ENCODE peak calls at places on chromosomes 16 and 17, in seven cellular contexts. H is keratinocyte, R is sigmoid colon, V is Peyer's patch, G is endodermal cell, J is thoracic aorta, I is tibial artery. N is an unnamed sample. For H3K4me1, the result is how much of the 10 kb centered on the place peaks cover.

GRCh38 chr17:33964344-33964979 is 290.6 kb upstream of the CCL2 start:
- DNase-seq in H (no peak), V (peak), G (peak), J (no peak), R (no peak), I (no peak), N (no peak)

GRCh38 chr16:75566889-75567255 is 693 bp downstream of the GABARAPL2 start:
- DNase-seq in R (no peak), G (peak), I (no peak), V (no peak), H (no peak), J (no peak), N (no peak)

GRCh38 chr17:70394430-70394829 is 225.1 kb downstream of the KCNJ2 start:
- DNase-seq in H (no peak), I (no peak), R (no peak), G (no peak), V (no peak), J (no peak), N (no peak)

GRCh38 chr17:59842901-59843652 is 49.7 kb downstream of the TUBD1 start:
- DNase-seq in R (peak), H (peak), G (peak), V (no peak), I (no peak), J (no peak), N (no peak)

GRCh38 chr17:10605221-10605783 is 51.8 kb downstream of the MYH3 start:
- DNase-seq in G (no peak), V (no peak), H (no peak), R (no peak), J (no peak), I (no peak), N (no peak)

GRCh38 chr17:1929896-1930750 is 95.0 kb downstream of the RTN4RL1 start:
- DNase-seq in I (no peak), V (no peak), J (no peak), R (no peak), G (no peak), H (no peak), N (no peak)

GRCh38 chr17:82188001-82188961 is 24.4 kb downstream of the CCDC57 start:
- DNase-seq in J (no peak), R (no peak), V (no peak), I (no peak), G (no peak), H (no peak), N (no peak)

GRCh38 chr16:1019234-1019933 is 37.8 kb downstream of the SOX8 start:
- DNase-seq in I (no peak), G (no peak), V (no peak), R (no peak), H (no peak), J (no peak), N (no peak)

GRCh38 chr17:70661342-70662222 is 492.2 kb downstream of the KCNJ2 start:
- DNase-seq in R (no peak), G (no peak), J (no peak), V (no peak), I (no peak), H (no peak), N (no peak)

GRCh38 chr16:27221576-27222498 is 18.5 kb downstream of the KDM8 start:
- DNase-seq in J (no peak), H (no peak), I (peak), V (no peak), G (no peak), R (no peak), N (no peak)

GRCh38 chr17:31583795-31584340 is 192.4 kb downstream of the RAB11FIP4 start:
- DNase-seq in J (no peak), R (no peak), G (no peak), V (no peak), H (no peak), I (no peak), N (no peak)

GRCh38 chr16:29729116-29729521 is 16.7 kb downstream of the C16orf54 start:
- DNase-seq in R (no peak), V (no peak), G (peak), H (peak), I (no peak), J (no peak), N (no peak)

GRCh38 chr16:87160218-87160617 is 157.0 kb downstream of the C16orf95 start:
- DNase-seq in R (no peak), G (no peak), H (no peak), J (no peak), I (no peak), V (no peak), N (no peak)

GRCh38 chr17:32943206-32943605 is 15.3 kb downstream of the TMEM98 start:
- DNase-seq in J (no peak), V (no peak), H (no peak), I (no peak), R (no peak), G (peak), N (no peak)

GRCh38 chr17:38701504-38702165 is 3.4 kb upstream of the MLLT6 start:
- DNase-seq in R (no peak), H (no peak), G (no peak), J (no peak), I (no peak), V (peak), N (peak)

GRCh38 chr17:77217566-77217965 is 76.8 kb downstream of the SEC14L1 start:
- DNase-seq in R (no peak), I (no peak), V (no peak), J (no peak), H (no peak), G (no peak), N (no peak)

GRCh38 chr17:45964634-45965033 is 34.4 kb upstream of the STH start:
- DNase-seq in G (no peak), R (no peak), J (no peak), H (no peak), V (no peak), I (no peak), N (no peak)

GRCh38 chr16:87305505-87306391 is 11.4 kb downstream of the C16orf95 start:
- DNase-seq in I (no peak), G (peak), V (no peak), H (no peak), R (no peak), J (no peak), N (no peak)

GRCh38 chr17:35795007-35795870 is at the start of gene MMP28:
- DNase-seq in V (no peak), G (peak), I (no peak), J (no peak), R (no peak), H (no peak), N (peak)

GRCh38 chr17:78263063-78263735 is 31.8 kb downstream of the TMEM235 start:
- DNase-seq in G (peak), I (no peak), V (peak), J (no peak), R (no peak), H (no peak), N (peak)

GRCh38 chr16:5979905-5980550 is 882.4 kb upstream of the EEF2KMT start:
- DNase-seq in R (no peak), G (peak), H (no peak), I (no peak), V (no peak), J (no peak), N (no peak)

GRCh38 chr16:68000450-68000849 is 1.2 kb upstream of the DPEP2 start:
- DNase-seq in G (no peak), H (no peak), V (peak), I (no peak), J (no peak), R (no peak), N (no peak)

GRCh38 chr16:61370564-61370963 is 665.7 kb downstream of the CDH8 start:
- DNase-seq in V (no peak), I (no peak), H (no peak), G (no peak), J (no peak), R (no peak), N (no peak)

GRCh38 chr16:66924527-66925321 is 611 bp downstream of the RRAD start:
- DNase-seq in G (peak), I (no peak), R (no peak), J (no peak), H (no peak), V (no peak), N (peak)

GRCh38 chr17:72185571-72185970 is 64.8 kb downstream of the SOX9 start:
- DNase-seq in V (no peak), J (no peak), I (no peak), R (no peak), H (no peak), G (no peak), N (no peak)

GRCh38 chr17:60641126-60641525 is 36.5 kb upstream of the BCAS3 start:
- DNase-seq in I (no peak), H (no peak), J (no peak), V (no peak), G (no peak), R (no peak), N (no peak)

GRCh38 chr16:57863434-57864160 is 61.3 kb upstream of the KIFC3 start:
- DNase-seq in J (peak), H (no peak), I (peak), R (peak), G (peak), V (no peak), N (no peak)

GRCh38 chr16:88387941-88388627 is 5.3 kb downstream of the ZNF469 start:
- DNase-seq in R (no peak), G (no peak), V (no peak), J (no peak), I (no peak), H (peak), N (no peak)

GRCh38 chr17:37089998-37090397 is 141.2 kb downstream of the AATF start:
- DNase-seq in G (no peak), I (no peak), R (no peak), J (no peak), H (no peak), V (peak), N (peak)

GRCh38 chr16:2701272-2701671 is 18.8 kb downstream of the PRSS27 start:
- DNase-seq in I (no peak), J (no peak), R (no peak), G (no peak), V (no peak), H (no peak), N (no peak)

GRCh38 chr16:30902070-30902972 is 5.9 kb downstream of the CTF1 start:
- DNase-seq in R (peak), H (no peak), J (no peak), G (peak), I (peak), V (peak), N (peak)

GRCh38 chr17:59561042-59561441 is 4.4 kb upstream of the DHX40 start:
- DNase-seq in J (no peak), H (no peak), I (no peak), V (no peak), G (peak), R (no peak), N (no peak)

GRCh38 chr17:13253746-13254410 is 236.1 kb upstream of the ELAC2 start:
- DNase-seq in G (no peak), I (no peak), V (no peak), J (no peak), R (no peak), H (no peak), N (no peak)

GRCh38 chr17:62617894-62618472 is 9.5 kb upstream of the MRC2 start:
- DNase-seq in V (no peak), J (no peak), H (no peak), G (peak), I (no peak), R (no peak), N (no peak)

GRCh38 chr17:45374501-45374900 is 57.7 kb upstream of the MAP3K14 start:
- DNase-seq in H (no peak), R (no peak), G (peak), I (no peak), V (no peak), J (no peak), N (no peak)

GRCh38 chr16:74577882-74578366 is 29.0 kb downstream of the GLG1 start:
- DNase-seq in R (no peak), I (no peak), G (no peak), V (no peak), J (no peak), H (no peak), N (no peak)

GRCh38 chr16:15396948-15397594 is 1.5 kb downstream of the MPV17L start:
- DNase-seq in V (no peak), J (no peak), I (no peak), R (no peak), G (no peak), H (no peak), N (no peak)

GRCh38 chr17:7260601-7261376 is 1.5 kb downstream of the CLDN7 start:
- DNase-seq in V (peak), I (no peak), J (no peak), H (no peak), R (no peak), G (peak), N (no peak)

GRCh38 chr17:78900816-78901215 is 2.2 kb downstream of the CEP295NL start:
- DNase-seq in H (no peak), G (no peak), I (no peak), J (no peak), V (no peak), R (no peak), N (no peak)

GRCh38 chr16:76294691-76295214 is 17.6 kb downstream of the CNTNAP4 start:
- DNase-seq in V (no peak), H (no peak), J (no peak), R (no peak), I (no peak), G (no peak), N (no peak)

DNA sequence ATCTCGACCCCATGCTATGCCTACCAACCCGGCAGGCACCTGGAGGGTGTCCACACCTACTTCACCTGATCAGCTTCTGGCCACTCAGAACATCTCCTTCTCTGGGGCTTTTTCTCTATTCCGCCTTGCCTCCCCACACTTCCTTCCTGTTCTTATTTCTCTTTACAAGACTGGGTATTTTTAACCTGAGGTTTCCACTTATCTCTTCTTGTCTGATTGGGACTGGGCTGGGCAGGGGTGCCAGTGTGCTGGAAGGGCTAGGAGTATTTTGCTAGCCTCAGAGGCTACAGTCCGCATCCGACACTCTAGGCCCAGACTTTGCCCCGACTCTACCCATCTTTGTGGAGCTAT is 26.2 kb upstream of the ZNF652 start:
- DNase-seq in J (no peak), R (no peak), G (no peak), H (no peak), I (no peak), V (peak), N (peak)
- H3K4me1 ChIP-seq in J (under half), R (under half), G (under half), H (under half), I (under half), V (under half), N (under half)

GRCh38 chr17:18977021-18977420 is 25.1 kb downstream of the SLC5A10 start:
- DNase-seq in J (no peak), V (no peak), H (no peak), R (no peak), G (no peak), I (no peak), N (no peak)
- H3K4me3 ChIP-seq in J (no peak), V (no peak), H (no peak), R (no peak), G (no peak), I (no peak), N (no peak)

DNA sequence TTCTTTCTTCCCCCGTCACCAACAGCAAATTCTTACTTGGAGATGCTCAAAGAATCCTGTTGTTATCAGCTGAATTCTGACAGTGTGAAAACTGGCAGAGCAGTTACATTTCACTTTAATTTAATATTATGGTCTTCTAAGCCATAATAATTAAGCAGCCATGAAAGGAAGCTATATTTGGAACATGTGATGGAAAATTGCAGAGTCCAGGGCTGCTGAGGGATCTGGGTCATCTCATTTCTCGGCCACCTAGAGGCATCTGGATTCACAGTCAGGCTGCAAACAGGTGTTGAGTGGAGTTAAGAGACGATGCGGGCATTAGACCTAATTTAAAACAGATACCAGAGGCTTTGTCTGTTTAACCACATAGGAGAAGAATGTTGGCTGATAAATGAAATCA is 38.4 kb downstream of the CHD9NB start:
- DNase-seq in I (no peak), R (no peak), V (no peak), H (no peak), G (no peak), J (no peak), N (no peak)
- TF ChIP-seq CTCF in I (no peak), R (no peak), V (no peak), H (no peak), G (peak), J (no peak), N (no peak)

GRCh38 chr17:74474043-74474792 is 7.8 kb downstream of the CD300A start:
- DNase-seq in I (no peak), H (no peak), R (no peak), J (no peak), V (peak), G (no peak), N (no peak)
- H3K4me1 ChIP-seq in I (under half), H (under half), R (under half), J (under half), V (under half), G (under half), N (under half)